ENCODE peak calls at places on chromosomes 4 and X, in nine cellular contexts. T is mesothelial cell of epicardium, Z is GM13977, V is A549, Y is chondrocyte, G is neural crest cell, I is HFF-Myc, H is neural progenitor cell, A is heart left ventricle. F is an unnamed sample.

GRCh38 chr4:176443117-176443516 is 123.4 kb downstream of the SPCS3 start:
- DNase-seq in T (no peak), Z (no peak), V (peak), Y (no peak), G (no peak), I (peak), H (no peak), A (no peak), F (no peak)

GRCh38 chrX:48468247-48468671 is 1.8 kb downstream of the SLC38A5 start:
- DNase-seq in T (no peak), Z (no peak), V (no peak), Y (no peak), G (no peak), I (no peak), H (peak), A (no peak), F (no peak)

GRCh38 chrX:108527724-108528123 is 88.1 kb downstream of the COL4A5 start:
- DNase-seq in T (no peak), Z (no peak), V (no peak), Y (peak), G (no peak), I (no peak), H (no peak), A (no peak), F (no peak)

GRCh38 chr4:160981083-160981482 is 1182.7 kb downstream of the FSTL5 start:
- DNase-seq in T (no peak), Z (no peak), V (no peak), Y (no peak), G (no peak), I (no peak), H (no peak), A (no peak), F (no peak)

GRCh38 chrX:9132036-9132435 is 98.1 kb upstream of the FAM9B start:
- DNase-seq in T (no peak), Z (no peak), V (no peak), Y (no peak), G (no peak), I (no peak), H (no peak), A (no peak), F (no peak)

GRCh38 chr4:31548823-31549222 is 828.7 kb downstream of the PCDH7 start:
- DNase-seq in T (no peak), Z (no peak), V (no peak), Y (no peak), G (no peak), I (no peak), H (no peak), A (no peak), F (no peak)

GRCh38 chr4:124486423-124486822 is 226.1 kb downstream of the ANKRD50 start:
- DNase-seq in T (no peak), Z (no peak), V (peak), Y (no peak), G (no peak), I (no peak), H (no peak), A (no peak), F (no peak)

GRCh38 chr4:53866055-53866454 is 198.3 kb downstream of the CHIC2 start:
- DNase-seq in T (no peak), Z (no peak), V (no peak), Y (no peak), G (no peak), I (no peak), H (no peak), A (no peak), F (no peak)

GRCh38 chr4:144666539-144667175 is 20.7 kb downstream of the HHIP start:
- DNase-seq in T (no peak), Z (no peak), V (no peak), Y (no peak), G (no peak), I (peak), H (no peak), A (no peak), F (no peak)

GRCh38 chrX:32871636-32872035 is 339.7 kb downstream of the DMD start:
- DNase-seq in T (no peak), Z (no peak), V (no peak), Y (no peak), G (no peak), I (no peak), H (no peak), A (no peak), F (no peak)

GRCh38 chr4:113952452-113953029 is 26.9 kb downstream of the ARSJ start:
- DNase-seq in T (no peak), Z (peak), V (peak), Y (no peak), G (peak), I (no peak), H (peak), A (no peak), F (no peak)

GRCh38 chr4:141416219-141416618 is 195.5 kb downstream of the ZNF330 start:
- DNase-seq in T (no peak), Z (no peak), V (no peak), Y (no peak), G (no peak), I (no peak), H (no peak), A (no peak), F (no peak)

GRCh38 chr4:42280327-42281095 is 116.8 kb upstream of the SHISA3 start:
- DNase-seq in T (no peak), Z (peak), V (peak), Y (no peak), G (peak), I (no peak), H (peak), A (no peak), F (no peak)

GRCh38 chrX:37745354-37745753 is 34.5 kb upstream of the CYBB start:
- DNase-seq in T (peak), Z (peak), V (peak), Y (no peak), G (peak), I (peak), H (peak), A (peak), F (peak)

GRCh38 chr4:22969314-22969896 is 276.7 kb downstream of the GBA3 start:
- DNase-seq in T (no peak), Z (no peak), V (peak), Y (no peak), G (no peak), I (no peak), H (peak), A (no peak), F (no peak)

GRCh38 chr4:4302416-4302815 is 12.4 kb downstream of the ZBTB49 start:
- DNase-seq in T (peak), Z (no peak), V (no peak), Y (no peak), G (no peak), I (no peak), H (no peak), A (no peak), F (no peak)

GRCh38 chrX:96683997-96684338 is 674 bp upstream of the DIAPH2 start:
- DNase-seq in T (no peak), Z (no peak), V (no peak), Y (no peak), G (no peak), I (no peak), H (peak), A (no peak), F (no peak)

GRCh38 chr4:61201562-61202099 is 1.5 kb downstream of the ADGRL3 start:
- DNase-seq in T (peak), Z (peak), V (no peak), Y (no peak), G (peak), I (no peak), H (peak), A (no peak), F (no peak)

GRCh38 chr4:181323061-181323460 is 920.1 kb upstream of the TENM3 start:
- DNase-seq in T (no peak), Z (no peak), V (no peak), Y (no peak), G (no peak), I (no peak), H (no peak), A (no peak), F (no peak)

GRCh38 chrX:12403474-12404082 is 265.3 kb downstream of the FRMPD4 start:
- DNase-seq in T (no peak), Z (no peak), V (no peak), Y (no peak), G (no peak), I (no peak), H (no peak), A (no peak), F (no peak)

GRCh38 chrX:131816551-131817136 is 206.5 kb upstream of the STK26 start:
- DNase-seq in T (no peak), Z (peak), V (peak), Y (no peak), G (no peak), I (no peak), H (no peak), A (peak), F (peak)

GRCh38 chr4:158211288-158211687 is 1.0 kb downstream of the TMEM144 start:
- DNase-seq in T (no peak), Z (no peak), V (peak), Y (no peak), G (no peak), I (no peak), H (no peak), A (no peak), F (no peak)

GRCh38 chrX:84186603-84187358 is 1.2 kb downstream of the RPS6KA6 start:
- DNase-seq in T (no peak), Z (peak), V (peak), Y (no peak), G (no peak), I (no peak), H (no peak), A (no peak), F (no peak)

GRCh38 chr4:122142687-122143086 is 9.4 kb upstream of the BLTP1 start:
- DNase-seq in T (no peak), Z (no peak), V (no peak), Y (no peak), G (no peak), I (no peak), H (no peak), A (no peak), F (no peak)
- TF ChIP-seq CTCF in T (no peak), Z (no peak), V (no peak), Y (no peak), G (no peak), I (no peak), H (no peak), A (no peak), F (no peak)

GRCh38 chrX:69424910-69425309 is 79.2 kb upstream of the NALF2 start:
- DNase-seq in T (no peak), Z (no peak), V (no peak), Y (no peak), G (no peak), I (no peak), H (no peak), A (no peak), F (no peak)

GRCh38 chrX:69429339-69430014 is 74.6 kb upstream of the NALF2 start:
- DNase-seq in T (no peak), Z (no peak), V (no peak), Y (no peak), G (no peak), I (no peak), H (no peak), A (peak), F (no peak)

GRCh38 chrX:69428216-69428615 is 75.9 kb upstream of the NALF2 start:
- DNase-seq in T (no peak), Z (no peak), V (no peak), Y (no peak), G (no peak), I (no peak), H (no peak), A (no peak), F (no peak)

GRCh38 chrX:69424161-69424560 is 80.0 kb upstream of the NALF2 start:
- DNase-seq in T (no peak), Z (no peak), V (peak), Y (no peak), G (no peak), I (no peak), H (peak), A (no peak), F (no peak)
- TF ChIP-seq CTCF in T (no peak), Z (peak), V (peak), Y (peak), G (peak), I (peak), H (peak), A (peak), F (no peak)

DNA sequence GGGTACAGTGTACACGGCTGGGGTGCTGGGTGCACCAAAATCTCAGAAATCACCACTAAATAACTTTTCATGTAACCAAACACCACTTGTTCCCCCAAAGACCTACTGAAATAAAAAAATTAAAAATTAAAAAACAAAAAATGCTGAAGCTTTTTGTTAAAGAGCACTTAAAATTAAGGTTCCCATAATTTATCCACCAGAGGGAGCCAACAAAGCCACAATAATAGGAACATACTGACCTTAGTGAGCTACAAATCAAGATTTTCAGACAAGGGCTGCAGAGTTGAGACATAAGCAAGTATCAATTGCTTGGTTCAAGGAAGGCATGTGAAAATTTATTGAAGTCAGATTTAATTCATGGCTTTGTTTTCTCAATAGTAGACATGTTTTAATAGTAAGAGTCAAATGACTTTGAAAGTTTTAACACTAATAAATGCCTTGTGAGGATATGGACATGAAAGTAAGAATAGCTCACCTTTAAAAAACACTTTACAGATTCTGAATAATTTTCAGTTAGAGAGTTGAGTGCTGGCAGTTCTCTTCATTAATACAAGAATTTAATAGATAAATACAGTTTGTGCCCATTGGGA is 43.0 kb upstream of the SCOC start:
- DNase-seq in T (no peak), Z (no peak), V (peak), Y (no peak), G (no peak), I (peak), H (peak), A (no peak), F (no peak)
- TF ChIP-seq CTCF in T (peak), Z (peak), V (peak), Y (peak), G (peak), I (peak), H (peak), A (peak), F (no peak)

GRCh38 chr4:70603856-70604255 is 11.8 kb downstream of the AMBN start:
- DNase-seq in T (no peak), Z (no peak), V (no peak), Y (no peak), G (no peak), I (no peak), H (no peak), A (no peak), F (no peak)
- TF ChIP-seq CTCF in T (no peak), Z (no peak), V (no peak), Y (no peak), G (no peak), I (no peak), H (no peak), A (no peak), F (no peak)

GRCh38 chr4:36399762-36400353 is 118.4 kb downstream of the DTHD1 start:
- DNase-seq in T (no peak), Z (peak), V (peak), Y (no peak), G (peak), I (no peak), H (peak), A (no peak), F (no peak)
- TF ChIP-seq CTCF in T (peak), Z (peak), V (peak), Y (peak), G (peak), I (no peak), H (peak), A (peak), F (no peak)

DNA sequence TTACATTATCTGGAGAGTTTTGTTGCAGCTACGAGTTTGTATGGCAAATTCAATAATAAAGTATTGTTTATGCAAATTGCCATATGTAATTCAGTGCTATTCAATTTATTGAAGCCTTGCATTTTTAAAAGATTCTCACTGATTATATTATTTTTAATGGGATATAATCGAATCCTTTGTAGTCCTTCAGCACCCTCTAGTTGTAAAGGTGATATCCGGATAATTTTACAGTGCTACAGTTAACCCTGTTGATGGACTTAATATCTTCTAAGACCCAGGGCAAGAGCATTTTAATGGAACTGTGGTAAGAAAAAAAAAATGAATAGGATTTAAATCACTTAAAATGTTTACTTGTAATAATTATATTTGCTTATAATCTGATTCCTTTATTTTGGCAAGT is 48.5 kb upstream of the GRIA2 start:
- DNase-seq in T (no peak), Z (no peak), V (peak), Y (no peak), G (no peak), I (peak), H (no peak), A (no peak), F (no peak)
- TF ChIP-seq CTCF in T (no peak), Z (no peak), V (peak), Y (peak), G (no peak), I (no peak), H (no peak), A (no peak), F (no peak)

DNA sequence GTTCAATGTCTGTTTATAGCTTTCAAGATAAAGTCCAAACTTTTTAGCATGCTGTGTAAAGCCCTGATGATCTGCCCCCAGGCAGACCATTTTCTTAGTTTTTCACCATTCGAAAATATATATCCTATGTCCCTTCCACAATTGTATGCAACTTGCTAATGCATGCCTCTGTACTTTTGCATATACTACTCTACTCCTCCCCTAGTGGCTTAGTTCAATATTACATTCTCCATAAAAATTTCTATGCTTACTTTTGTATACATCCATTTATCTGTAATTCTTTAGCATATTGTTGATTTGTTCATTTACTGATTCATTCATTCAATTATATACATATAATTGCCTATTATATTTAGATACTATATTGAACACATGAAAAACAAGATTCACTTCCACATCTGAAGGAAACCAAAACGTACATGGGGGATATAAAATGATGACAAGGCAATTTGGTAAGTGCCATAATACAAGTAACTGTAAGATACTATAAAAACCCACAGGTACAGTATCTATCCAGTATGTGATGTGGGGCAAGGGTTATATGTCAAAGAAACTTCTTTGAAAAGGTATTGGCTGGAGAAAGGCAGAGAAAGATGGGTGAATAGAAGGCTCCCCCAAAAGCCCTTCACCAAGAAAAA is 902.5 kb downstream of the FAM133A start:
- DNase-seq in T (no peak), Z (no peak), V (no peak), Y (no peak), G (no peak), I (no peak), H (no peak), A (no peak), F (no peak)
- TF ChIP-seq CTCF in T (peak), Z (peak), V (no peak), Y (peak), G (peak), I (no peak), H (peak), A (no peak), F (no peak)

GRCh38 chrX:18931972-18932371 is 51.9 kb downstream of the PHKA2 start:
- DNase-seq in T (no peak), Z (no peak), V (peak), Y (no peak), G (no peak), I (no peak), H (peak), A (peak), F (no peak)
- TF ChIP-seq CTCF in T (no peak), Z (peak), V (peak), Y (peak), G (peak), I (peak), H (peak), A (peak), F (no peak)

GRCh38 chrX:35890699-35891098 is 28.8 kb upstream of the CFAP47 start:
- DNase-seq in T (no peak), Z (peak), V (peak), Y (no peak), G (no peak), I (no peak), H (peak), A (no peak), F (no peak)
- TF ChIP-seq CTCF in T (peak), Z (peak), V (peak), Y (peak), G (peak), I (no peak), H (peak), A (peak), F (no peak)

GRCh38 chr4:77432702-77433101 is 172.9 kb upstream of the CXCL13 start:
- DNase-seq in T (no peak), Z (no peak), V (no peak), Y (no peak), G (no peak), I (no peak), H (peak), A (no peak), F (no peak)
- TF ChIP-seq CTCF in T (no peak), Z (peak), V (no peak), Y (no peak), G (peak), I (no peak), H (peak), A (no peak), F (no peak)